ENCODE peak calls at places on chromosomes 1 and 21, in seven cellular contexts. M is caudate nucleus; B is HFFc6; A is stimulated activated CD4-positive, alpha-beta T cell treated with anti-CD3 and anti-CD28 coated beads, Interleukin-12 subunit alpha, Interleukin-12 subunit beta, amount 100 ng/mL, for 4 hours; S is suprapubic skin; W is LNCaP clone FGC; C is neural progenitor cell. P is an unnamed sample.

GRCh38 chr1:203086992-203087763 is 1.4 kb upstream of the MYOG start:
- DNase-seq in M (no peak), B (no peak), A (no peak), S (no peak), W (no peak), C (no peak), P (no peak)

GRCh38 chr1:68433386-68433785 is 16.4 kb downstream of the RPE65 start:
- DNase-seq in M (no peak), B (no peak), A (no peak), S (no peak), W (no peak), C (no peak), P (no peak)

GRCh38 chr1:246302671-246303317 is 204.3 kb downstream of the SMYD3 start:
- DNase-seq in M (no peak), B (no peak), A (no peak), S (no peak), W (no peak), C (peak), P (peak)

GRCh38 chr1:226988337-226988672 is 48.2 kb downstream of the COQ8A start:
- DNase-seq in M (no peak), B (no peak), A (no peak), S (no peak), W (peak), C (peak), P (no peak)

GRCh38 chr1:176989754-176990153 is 174.8 kb downstream of the ASTN1 start:
- DNase-seq in M (peak), B (no peak), A (no peak), S (no peak), W (no peak), C (no peak), P (no peak)

GRCh38 chr1:88983791-88984552 is 8.5 kb downstream of the KYAT3 start:
- DNase-seq in M (no peak), B (peak), A (no peak), S (no peak), W (no peak), C (peak), P (peak)

GRCh38 chr1:231419738-231420298 is 2.3 kb downstream of the EGLN1 start:
- DNase-seq in M (no peak), B (peak), A (no peak), S (no peak), W (no peak), C (peak), P (peak)

GRCh38 chr1:206556047-206556747 is 48.9 kb downstream of the RASSF5 start:
- DNase-seq in M (no peak), B (no peak), A (no peak), S (no peak), W (no peak), C (no peak), P (no peak)

GRCh38 chr1:77447669-77448068 is 165.8 kb downstream of the AK5 start:
- DNase-seq in M (no peak), B (no peak), A (no peak), S (no peak), W (peak), C (no peak), P (no peak)

GRCh38 chr21:30391615-30392014 is 4.2 kb upstream of the KRTAP13-1 start:
- DNase-seq in M (no peak), B (no peak), A (no peak), S (no peak), W (no peak), C (no peak), P (no peak)

GRCh38 chr1:156692958-156693857 is 12.2 kb downstream of the CRABP2 start:
- DNase-seq in M (no peak), B (no peak), A (no peak), S (no peak), W (no peak), C (peak), P (peak)

GRCh38 chr1:70210820-70211219 is 5.4 kb upstream of the LRRC40 start:
- DNase-seq in M (no peak), B (no peak), A (no peak), S (no peak), W (no peak), C (no peak), P (no peak)

GRCh38 chr1:115135681-115136080 is 46.4 kb upstream of the TSPAN2 start:
- DNase-seq in M (no peak), B (peak), A (no peak), S (no peak), W (no peak), C (no peak), P (peak)

GRCh38 chr1:209134001-209134400 is 449.5 kb upstream of the CAMK1G start:
- DNase-seq in M (no peak), B (no peak), A (no peak), S (no peak), W (no peak), C (peak), P (no peak)

GRCh38 chr1:32240140-32240951 is 6.7 kb upstream of the FAM167B start:
- DNase-seq in M (peak), B (peak), A (peak), S (peak), W (no peak), C (peak), P (peak)